ENCODE peak calls at places on chromosome 18, in six cellular contexts. One of them, this sample, is unnamed.

GRCh38 chr18:22439447-22439846 is 21.7 kb upstream of the CTAGE1 start:
- DNase-seq in hippocampal formation: no peak
- DNase-seq in stimulated activated CD4-positive, alpha-beta T cell treated with anti-CD3 and anti-CD28 coated beads, Interleukin-15, amount 100 ng/mL, for 24 hours: no peak
- DNase-seq in GM19239: no peak
- DNase-seq in lower lobe of right lung: no peak
- DNase-seq in nucleus accumbens: no peak
- DNase-seq in this sample: no peak

GRCh38 chr18:48868468-48869466 is 82.0 kb downstream of the SMAD7 start:
- DNase-seq in lower lobe of right lung: peak
- DNase-seq in hippocampal formation: no peak
- DNase-seq in GM19239: peak
- DNase-seq in stimulated activated CD4-positive, alpha-beta T cell treated with anti-CD3 and anti-CD28 coated beads, Interleukin-15, amount 100 ng/mL, for 24 hours: peak
- DNase-seq in nucleus accumbens: no peak
- DNase-seq in this sample: no peak

GRCh38 chr18:79953921-79954651 is 2.6 kb upstream of the SLC66A2 start:
- DNase-seq in hippocampal formation: no peak
- DNase-seq in lower lobe of right lung: peak
- DNase-seq in GM19239: no peak
- DNase-seq in stimulated activated CD4-positive, alpha-beta T cell treated with anti-CD3 and anti-CD28 coated beads, Interleukin-15, amount 100 ng/mL, for 24 hours: no peak
- DNase-seq in nucleus accumbens: no peak
- DNase-seq in this sample: no peak

GRCh38 chr18:79609841-79610281 is 69.7 kb upstream of the CTDP1 start:
- DNase-seq in lower lobe of right lung: peak
- DNase-seq in hippocampal formation: no peak
- DNase-seq in stimulated activated CD4-positive, alpha-beta T cell treated with anti-CD3 and anti-CD28 coated beads, Interleukin-15, amount 100 ng/mL, for 24 hours: no peak
- DNase-seq in nucleus accumbens: no peak
- DNase-seq in GM19239: no peak
- DNase-seq in this sample: peak

GRCh38 chr18:22914633-22915032 is 18.5 kb upstream of the RBBP8 start:
- DNase-seq in hippocampal formation: no peak
- DNase-seq in lower lobe of right lung: no peak
- DNase-seq in GM19239: no peak
- DNase-seq in nucleus accumbens: no peak
- DNase-seq in stimulated activated CD4-positive, alpha-beta T cell treated with anti-CD3 and anti-CD28 coated beads, Interleukin-15, amount 100 ng/mL, for 24 hours: no peak
- DNase-seq in this sample: no peak

GRCh38 chr18:8835556-8835955 is 130.2 kb downstream of the MTCL1 start:
- DNase-seq in nucleus accumbens: no peak
- DNase-seq in GM19239: no peak
- DNase-seq in lower lobe of right lung: no peak
- DNase-seq in stimulated activated CD4-positive, alpha-beta T cell treated with anti-CD3 and anti-CD28 coated beads, Interleukin-15, amount 100 ng/mL, for 24 hours: no peak
- DNase-seq in hippocampal formation: no peak
- DNase-seq in this sample: no peak

GRCh38 chr18:46338761-46339160 is 234.6 kb downstream of the HAUS1 start:
- DNase-seq in hippocampal formation: no peak
- DNase-seq in lower lobe of right lung: no peak
- DNase-seq in GM19239: no peak
- DNase-seq in stimulated activated CD4-positive, alpha-beta T cell treated with anti-CD3 and anti-CD28 coated beads, Interleukin-15, amount 100 ng/mL, for 24 hours: no peak
- DNase-seq in nucleus accumbens: no peak
- DNase-seq in this sample: no peak

GRCh38 chr18:8701546-8702118 is 3.7 kb upstream of the MTCL1 start:
- DNase-seq in GM19239: no peak
- DNase-seq in nucleus accumbens: no peak
- DNase-seq in lower lobe of right lung: no peak
- DNase-seq in hippocampal formation: no peak
- DNase-seq in stimulated activated CD4-positive, alpha-beta T cell treated with anti-CD3 and anti-CD28 coated beads, Interleukin-15, amount 100 ng/mL, for 24 hours: no peak
- DNase-seq in this sample: no peak

GRCh38 chr18:35513181-35513932 is 15.6 kb upstream of the INO80C start:
- DNase-seq in hippocampal formation: no peak
- DNase-seq in stimulated activated CD4-positive, alpha-beta T cell treated with anti-CD3 and anti-CD28 coated beads, Interleukin-15, amount 100 ng/mL, for 24 hours: no peak
- DNase-seq in GM19239: no peak
- DNase-seq in nucleus accumbens: no peak
- DNase-seq in lower lobe of right lung: no peak
- DNase-seq in this sample: peak

GRCh38 chr18:63869374-63869773 is 18.1 kb upstream of the SERPINB2 start:
- DNase-seq in lower lobe of right lung: peak
- DNase-seq in hippocampal formation: no peak
- DNase-seq in GM19239: no peak
- DNase-seq in stimulated activated CD4-positive, alpha-beta T cell treated with anti-CD3 and anti-CD28 coated beads, Interleukin-15, amount 100 ng/mL, for 24 hours: no peak
- DNase-seq in nucleus accumbens: no peak
- DNase-seq in this sample: no peak

GRCh38 chr18:31203086-31203793 is 40.6 kb upstream of the DSC1 start:
- DNase-seq in GM19239: no peak
- DNase-seq in nucleus accumbens: no peak
- DNase-seq in hippocampal formation: no peak
- DNase-seq in stimulated activated CD4-positive, alpha-beta T cell treated with anti-CD3 and anti-CD28 coated beads, Interleukin-15, amount 100 ng/mL, for 24 hours: no peak
- DNase-seq in lower lobe of right lung: peak
- DNase-seq in this sample: peak

GRCh38 chr18:73461780-73462059 is 593.9 kb upstream of the NETO1 start:
- DNase-seq in nucleus accumbens: no peak
- DNase-seq in lower lobe of right lung: no peak
- DNase-seq in stimulated activated CD4-positive, alpha-beta T cell treated with anti-CD3 and anti-CD28 coated beads, Interleukin-15, amount 100 ng/mL, for 24 hours: no peak
- DNase-seq in GM19239: no peak
- DNase-seq in hippocampal formation: no peak
- DNase-seq in this sample: no peak

GRCh38 chr18:306608-307255 is 38.9 kb upstream of the THOC1 start:
- DNase-seq in GM19239: no peak
- DNase-seq in nucleus accumbens: no peak
- DNase-seq in hippocampal formation: no peak
- DNase-seq in lower lobe of right lung: no peak
- DNase-seq in stimulated activated CD4-positive, alpha-beta T cell treated with anti-CD3 and anti-CD28 coated beads, Interleukin-15, amount 100 ng/mL, for 24 hours: no peak
- DNase-seq in this sample: no peak

GRCh38 chr18:48488388-48488850 is 50.4 kb upstream of the CTIF start:
- DNase-seq in lower lobe of right lung: peak
- DNase-seq in nucleus accumbens: no peak
- DNase-seq in stimulated activated CD4-positive, alpha-beta T cell treated with anti-CD3 and anti-CD28 coated beads, Interleukin-15, amount 100 ng/mL, for 24 hours: no peak
- DNase-seq in GM19239: no peak
- DNase-seq in hippocampal formation: no peak
- DNase-seq in this sample: peak

GRCh38 chr18:58633874-58634273 is 5.0 kb upstream of the ALPK2 start:
- DNase-seq in GM19239: no peak
- DNase-seq in lower lobe of right lung: no peak
- DNase-seq in hippocampal formation: no peak
- DNase-seq in nucleus accumbens: no peak
- DNase-seq in stimulated activated CD4-positive, alpha-beta T cell treated with anti-CD3 and anti-CD28 coated beads, Interleukin-15, amount 100 ng/mL, for 24 hours: no peak
- DNase-seq in this sample: no peak

GRCh38 chr18:70553961-70554325 is 265.1 kb downstream of the SOCS6 start:
- DNase-seq in lower lobe of right lung: no peak
- DNase-seq in hippocampal formation: no peak
- DNase-seq in GM19239: no peak
- DNase-seq in stimulated activated CD4-positive, alpha-beta T cell treated with anti-CD3 and anti-CD28 coated beads, Interleukin-15, amount 100 ng/mL, for 24 hours: no peak
- DNase-seq in nucleus accumbens: no peak
- DNase-seq in this sample: no peak

GRCh38 chr18:67896471-67896870 is 380.0 kb upstream of the DSEL start:
- DNase-seq in nucleus accumbens: no peak
- DNase-seq in stimulated activated CD4-positive, alpha-beta T cell treated with anti-CD3 and anti-CD28 coated beads, Interleukin-15, amount 100 ng/mL, for 24 hours: no peak
- DNase-seq in GM19239: no peak
- DNase-seq in lower lobe of right lung: no peak
- DNase-seq in hippocampal formation: no peak
- DNase-seq in this sample: no peak

GRCh38 chr18:53148056-53148574 is 808.1 kb downstream of the DCC start:
- DNase-seq in lower lobe of right lung: no peak
- DNase-seq in GM19239: no peak
- DNase-seq in nucleus accumbens: no peak
- DNase-seq in stimulated activated CD4-positive, alpha-beta T cell treated with anti-CD3 and anti-CD28 coated beads, Interleukin-15, amount 100 ng/mL, for 24 hours: no peak
- DNase-seq in hippocampal formation: no peak
- DNase-seq in this sample: no peak

GRCh38 chr18:36340232-36340631 is 42.7 kb downstream of the FHOD3 start:
- DNase-seq in hippocampal formation: no peak
- DNase-seq in GM19239: no peak
- DNase-seq in nucleus accumbens: no peak
- DNase-seq in lower lobe of right lung: no peak
- DNase-seq in stimulated activated CD4-positive, alpha-beta T cell treated with anti-CD3 and anti-CD28 coated beads, Interleukin-15, amount 100 ng/mL, for 24 hours: no peak
- DNase-seq in this sample: no peak

GRCh38 chr18:80252136-80252535 is 4.8 kb upstream of the PARD6G start:
- DNase-seq in nucleus accumbens: no peak
- DNase-seq in stimulated activated CD4-positive, alpha-beta T cell treated with anti-CD3 and anti-CD28 coated beads, Interleukin-15, amount 100 ng/mL, for 24 hours: no peak
- DNase-seq in lower lobe of right lung: no peak
- DNase-seq in hippocampal formation: no peak
- DNase-seq in GM19239: no peak
- DNase-seq in this sample: no peak

GRCh38 chr18:45316127-45316526 is 299.1 kb upstream of the SLC14A2 start:
- DNase-seq in nucleus accumbens: no peak
- DNase-seq in hippocampal formation: no peak
- DNase-seq in lower lobe of right lung: no peak
- DNase-seq in stimulated activated CD4-positive, alpha-beta T cell treated with anti-CD3 and anti-CD28 coated beads, Interleukin-15, amount 100 ng/mL, for 24 hours: no peak
- DNase-seq in GM19239: no peak
- DNase-seq in this sample: no peak

GRCh38 chr18:577606-578005 is 2.6 kb upstream of the CETN1 start:
- DNase-seq in GM19239: no peak
- DNase-seq in nucleus accumbens: no peak
- DNase-seq in hippocampal formation: no peak
- DNase-seq in lower lobe of right lung: no peak
- DNase-seq in stimulated activated CD4-positive, alpha-beta T cell treated with anti-CD3 and anti-CD28 coated beads, Interleukin-15, amount 100 ng/mL, for 24 hours: no peak
- DNase-seq in this sample: no peak